ENCODE peak calls at places on chromosome 12, in ten cellular contexts. J, W, X, N, R, Z, D, Q, T and L are unnamed samples.

GRCh38 chr12:121036810-121037326 is 2.2 kb downstream of the OASL start:
- DNase-seq in J (no peak), W (no peak), X (no peak), N (no peak), R (peak), Z (peak), D (no peak), Q (no peak), T (no peak), L (peak)

GRCh38 chr12:96502477-96502876 is 13.1 kb downstream of the CFAP54 start:
- DNase-seq in J (no peak), W (no peak), X (no peak), N (no peak), R (no peak), Z (no peak), D (no peak), Q (peak), T (no peak), L (peak)

GRCh38 chr12:46181465-46181864 is 87.4 kb downstream of the SLC38A1 start:
- DNase-seq in J (no peak), W (no peak), X (no peak), N (no peak), R (no peak), Z (no peak), D (no peak), Q (no peak), T (no peak), L (no peak)

GRCh38 chr12:109720152-109720855 is 6.7 kb downstream of the FAM222A start:
- DNase-seq in J (no peak), W (no peak), X (no peak), N (peak), R (no peak), Z (no peak), D (no peak), Q (no peak), T (no peak), L (no peak)

GRCh38 chr12:8996682-8997405 is 7.5 kb downstream of the KLRG1 start:
- DNase-seq in J (no peak), W (no peak), X (no peak), N (no peak), R (peak), Z (peak), D (no peak), Q (peak), T (no peak), L (peak)

GRCh38 chr12:27343255-27344000 is 10.8 kb downstream of the BMAL2 start:
- DNase-seq in J (no peak), W (no peak), X (no peak), N (no peak), R (peak), Z (peak), D (no peak), Q (no peak), T (no peak), L (peak)

GRCh38 chr12:58888131-58888783 is 32.0 kb downstream of the LRIG3 start:
- DNase-seq in J (no peak), W (no peak), X (no peak), N (peak), R (peak), Z (peak), D (no peak), Q (peak), T (peak), L (peak)

GRCh38 chr12:78194448-78194847 is 363.8 kb downstream of the NAV3 start:
- DNase-seq in J (no peak), W (no peak), X (no peak), N (no peak), R (peak), Z (peak), D (no peak), Q (no peak), T (no peak), L (peak)

GRCh38 chr12:5017638-5018348 is 25.9 kb upstream of the KCNA5 start:
- DNase-seq in J (no peak), W (no peak), X (no peak), N (no peak), R (no peak), Z (no peak), D (no peak), Q (no peak), T (no peak), L (no peak)

GRCh38 chr12:64400041-64400440 is 4.2 kb upstream of the XPOT start:
- DNase-seq in J (no peak), W (no peak), X (no peak), N (no peak), R (peak), Z (peak), D (no peak), Q (no peak), T (no peak), L (peak)

GRCh38 chr12:121364657-121365265 is 12.6 kb upstream of the ANAPC5 start:
- DNase-seq in J (no peak), W (no peak), X (no peak), N (no peak), R (peak), Z (peak), D (no peak), Q (no peak), T (no peak), L (peak)

GRCh38 chr12:119457251-119457650 is 122.7 kb downstream of the CCDC60 start:
- DNase-seq in J (no peak), W (no peak), X (no peak), N (no peak), R (no peak), Z (no peak), D (peak), Q (peak), T (no peak), L (no peak)

GRCh38 chr12:64796205-64796845 is 28.1 kb upstream of the TBC1D30 start:
- DNase-seq in J (no peak), W (peak), X (peak), N (no peak), R (peak), Z (peak), D (peak), Q (peak), T (no peak), L (peak)

GRCh38 chr12:105674871-105675699 is 344.6 kb downstream of the C12orf75 start:
- DNase-seq in J (no peak), W (no peak), X (no peak), N (no peak), R (no peak), Z (peak), D (no peak), Q (no peak), T (no peak), L (no peak)

GRCh38 chr12:48925218-48925871 is at the start of gene FKBP11:
- DNase-seq in J (peak), W (peak), X (peak), N (peak), R (peak), Z (peak), D (no peak), Q (peak), T (peak), L (peak)

GRCh38 chr12:50166776-50167025 is 468 bp downstream of the CERS5 start:
- DNase-seq in J (peak), W (peak), X (peak), N (no peak), R (peak), Z (no peak), D (no peak), Q (peak), T (no peak), L (no peak)

GRCh38 chr12:49055978-49056754 is 4.4 kb downstream of the KMT2D start:
- DNase-seq in J (no peak), W (peak), X (peak), N (no peak), R (peak), Z (peak), D (peak), Q (peak), T (no peak), L (peak)

GRCh38 chr12:51171884-51172514 is 936 bp downstream of the TFCP2 start:
- DNase-seq in J (no peak), W (no peak), X (no peak), N (no peak), R (peak), Z (peak), D (no peak), Q (peak), T (no peak), L (peak)
- H3K4me3 ChIP-seq in J (peak), W (peak), X (peak), N (peak), R (peak), Z (peak), D (peak), Q (peak), T (peak), L (peak)

GRCh38 chr12:125981610-125982253 is 916.5 kb downstream of the AACS start:
- DNase-seq in J (no peak), W (no peak), X (no peak), N (no peak), R (no peak), Z (no peak), D (no peak), Q (no peak), T (no peak), L (no peak)

GRCh38 chr12:125988545-125988944 is 923.3 kb downstream of the AACS start:
- DNase-seq in J (no peak), W (no peak), X (no peak), N (no peak), R (no peak), Z (no peak), D (no peak), Q (no peak), T (no peak), L (no peak)

GRCh38 chr12:125989716-125990115 is 924.5 kb downstream of the AACS start:
- DNase-seq in J (no peak), W (no peak), X (no peak), N (no peak), R (no peak), Z (no peak), D (no peak), Q (no peak), T (no peak), L (no peak)

GRCh38 chr12:125983094-125983783 is 918.0 kb downstream of the AACS start:
- DNase-seq in J (peak), W (peak), X (no peak), N (no peak), R (no peak), Z (peak), D (peak), Q (no peak), T (no peak), L (no peak)

DNA sequence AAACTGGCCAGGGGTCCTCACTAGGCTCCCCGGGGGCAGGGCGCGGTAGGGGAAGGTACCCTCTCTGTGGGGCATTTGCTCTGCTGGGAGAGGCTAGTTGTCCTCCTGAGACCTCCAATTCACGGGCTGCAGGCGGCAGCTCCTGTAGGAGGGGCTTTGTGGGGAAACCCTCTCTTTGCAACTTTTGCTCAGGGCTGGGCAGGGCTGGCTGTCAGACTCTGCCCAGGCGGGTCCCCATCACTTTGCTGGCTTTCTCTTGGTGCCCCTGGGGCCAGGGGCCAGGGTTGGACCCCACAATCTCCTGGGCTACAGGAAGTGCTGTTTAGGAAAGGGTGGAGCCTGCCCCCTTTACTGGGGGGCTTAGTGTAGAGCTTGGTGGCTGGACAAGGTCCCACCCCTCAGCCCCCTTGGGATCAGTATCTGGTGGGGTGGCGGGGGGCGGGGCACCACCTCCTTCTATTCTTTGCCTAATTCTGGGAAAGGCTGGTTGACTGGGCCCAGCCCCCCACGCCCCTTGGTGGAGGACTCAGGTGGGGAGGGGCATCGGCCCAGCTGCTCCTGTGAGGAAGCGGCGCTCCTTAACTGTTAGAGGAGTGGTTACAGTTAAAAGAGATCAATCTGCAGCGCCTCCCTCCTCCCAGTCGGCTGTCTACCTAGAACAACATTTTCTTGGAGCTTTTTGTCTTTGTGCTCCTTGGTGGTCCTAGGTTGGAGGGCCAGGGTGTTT is 918.7 kb downstream of the AACS start:
- DNase-seq in J (no peak), W (no peak), X (no peak), N (no peak), R (no peak), Z (peak), D (peak), Q (no peak), T (no peak), L (no peak)
- H3K4me3 ChIP-seq in J (peak), W (peak), X (no peak), N (peak), R (no peak), Z (peak), D (peak), Q (no peak), T (peak), L (peak)

GRCh38 chr12:14613718-14614117 is 46.0 kb upstream of the PLBD1 start:
- DNase-seq in J (no peak), W (no peak), X (no peak), N (no peak), R (no peak), Z (no peak), D (no peak), Q (peak), T (no peak), L (no peak)
- H3K4me3 ChIP-seq in J (no peak), W (no peak), X (no peak), N (no peak), R (no peak), Z (no peak), D (no peak), Q (no peak), T (no peak), L (no peak)

DNA sequence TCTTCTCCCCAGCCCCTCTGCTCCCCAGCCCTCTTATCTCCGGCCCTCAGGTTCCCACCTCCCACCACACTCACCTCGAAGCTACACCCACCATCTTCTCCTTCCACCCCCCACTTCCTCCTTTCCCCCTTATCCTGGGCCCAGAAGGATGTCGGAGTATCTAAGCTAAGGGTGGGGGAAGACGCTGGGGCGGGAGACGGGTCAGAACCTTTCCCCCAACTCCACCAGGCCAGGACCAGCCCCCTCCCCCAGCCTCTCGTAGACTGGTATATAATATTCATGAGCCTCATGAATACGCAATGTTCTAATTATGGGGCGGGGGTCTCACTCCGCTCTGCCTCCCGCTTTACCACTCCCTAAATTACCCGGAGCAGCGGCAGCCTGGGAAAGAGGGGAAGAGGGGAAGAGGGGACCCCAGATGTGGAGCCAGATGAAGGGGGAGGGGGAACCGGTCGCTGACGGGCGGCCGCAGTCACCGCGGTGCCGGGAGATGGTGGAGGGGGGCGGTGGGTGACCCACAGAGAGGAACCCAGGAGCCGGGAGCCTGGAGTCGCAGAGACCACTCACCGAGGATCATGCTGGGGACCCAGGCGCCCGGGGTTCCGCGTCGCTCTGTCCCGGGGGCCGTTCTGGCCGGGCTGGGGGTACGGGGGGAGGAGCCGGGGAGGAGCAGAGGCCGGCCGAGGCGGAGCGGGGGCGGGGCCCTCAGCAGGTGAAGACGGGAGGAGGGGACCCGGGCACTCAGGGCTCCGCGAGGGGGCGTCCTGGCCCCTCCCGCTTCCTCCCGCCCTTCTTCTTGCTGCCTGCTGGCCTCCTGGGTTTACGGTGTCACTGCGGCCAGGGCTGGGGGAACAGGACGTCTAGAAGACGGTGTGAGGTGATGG is 6.4 kb upstream of the ZNF385A start:
- DNase-seq in J (peak), W (peak), X (no peak), N (peak), R (no peak), Z (no peak), D (peak), Q (peak), T (no peak), L (no peak)
- H3K4me3 ChIP-seq in J (no peak), W (peak), X (no peak), N (peak), R (no peak), Z (peak), D (peak), Q (peak), T (peak), L (peak)

DNA sequence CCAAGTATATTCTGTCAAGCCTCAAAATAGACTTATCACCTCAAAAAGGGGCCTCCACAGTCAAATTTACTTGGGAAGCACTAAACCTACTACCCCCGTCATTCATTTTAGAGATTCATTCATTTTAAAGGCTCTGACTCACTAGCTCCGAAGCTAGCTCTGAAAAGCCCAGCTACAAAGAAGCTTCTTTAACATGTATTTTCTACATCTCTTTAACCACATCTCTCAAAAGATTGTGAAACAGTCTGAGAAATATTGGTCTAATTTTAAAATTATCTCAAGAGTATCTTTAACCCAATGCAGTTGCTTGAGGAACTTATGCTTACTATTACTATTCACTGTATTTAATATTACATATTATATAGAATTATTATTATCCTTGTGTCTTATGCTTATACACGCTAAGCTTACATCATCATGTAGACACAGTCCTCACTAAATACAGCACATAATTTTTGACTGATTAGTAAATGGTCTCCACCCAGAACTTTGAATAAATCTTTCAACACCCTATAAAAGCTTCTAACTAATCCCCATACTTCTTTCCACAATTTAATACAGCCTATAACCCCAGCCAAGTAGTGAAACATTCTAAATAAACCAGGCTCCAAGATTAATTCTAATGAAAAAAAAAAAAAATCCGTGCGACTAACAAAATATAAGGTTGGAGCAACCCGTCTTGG is 7.8 kb downstream of the NT5DC3 start:
- DNase-seq in J (no peak), W (no peak), X (no peak), N (no peak), R (peak), Z (no peak), D (no peak), Q (no peak), T (no peak), L (peak)
- H3K4me3 ChIP-seq in J (no peak), W (no peak), X (no peak), N (no peak), R (peak), Z (no peak), D (no peak), Q (no peak), T (no peak), L (no peak)

GRCh38 chr12:6169107-6169440 is 31.1 kb upstream of the CD9 start:
- DNase-seq in J (no peak), W (no peak), X (no peak), N (no peak), R (no peak), Z (no peak), D (no peak), Q (no peak), T (peak), L (no peak)

GRCh38 chr12:6163554-6164060 is 36.6 kb upstream of the CD9 start:
- DNase-seq in J (no peak), W (no peak), X (no peak), N (no peak), R (no peak), Z (no peak), D (no peak), Q (no peak), T (no peak), L (no peak)

GRCh38 chr12:6167327-6168280 is 32.6 kb upstream of the CD9 start:
- DNase-seq in J (peak), W (no peak), X (peak), N (no peak), R (peak), Z (peak), D (no peak), Q (peak), T (peak), L (peak)

GRCh38 chr12:6165418-6165817 is 34.8 kb upstream of the CD9 start:
- DNase-seq in J (no peak), W (no peak), X (no peak), N (no peak), R (peak), Z (no peak), D (no peak), Q (no peak), T (no peak), L (no peak)

DNA sequence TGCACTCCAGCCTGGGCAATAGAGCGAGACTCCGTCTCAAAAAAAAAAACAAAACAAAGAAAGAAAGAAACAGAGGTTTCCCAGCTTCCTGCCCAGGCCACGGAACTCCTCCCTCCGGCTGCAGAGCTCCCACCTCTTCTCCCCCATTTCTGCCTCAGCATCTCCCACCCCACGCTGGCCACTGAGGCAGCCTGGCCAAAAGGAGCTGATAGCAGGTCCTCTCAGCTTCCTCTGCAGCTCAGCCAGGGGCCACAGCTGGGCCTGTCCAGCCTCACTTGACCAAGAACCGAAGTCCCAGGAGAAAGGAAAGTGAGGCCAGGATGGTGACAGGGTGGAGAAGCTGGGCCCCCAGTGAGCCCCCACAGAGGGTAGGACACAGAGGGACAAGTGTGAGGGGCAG is 33.4 kb upstream of the CD9 start:
- DNase-seq in J (no peak), W (no peak), X (no peak), N (no peak), R (no peak), Z (no peak), D (no peak), Q (no peak), T (no peak), L (no peak)
- H3K4me3 ChIP-seq in J (no peak), W (no peak), X (no peak), N (no peak), R (peak), Z (no peak), D (no peak), Q (no peak), T (no peak), L (no peak)

GRCh38 chr12:69056743-69057515 is 124.0 kb upstream of the CPM start:
- DNase-seq in J (no peak), W (no peak), X (no peak), N (no peak), R (peak), Z (peak), D (no peak), Q (no peak), T (no peak), L (peak)
- H3K4me3 ChIP-seq in J (no peak), W (no peak), X (no peak), N (no peak), R (no peak), Z (no peak), D (no peak), Q (no peak), T (no peak), L (no peak)